ENCODE peak calls at places on chromosomes 13 and 19, in six cellular contexts. E, L, T, F, O and B are unnamed samples.

GRCh38 chr19:44684892-44685847 is 13.8 kb upstream of the CEACAM16 start:
- DNase-seq in E (peak), L (peak), T (peak), F (peak), O (peak), B (peak)

GRCh38 chr19:33731886-33732285 is 64.8 kb upstream of the KCTD15 start:
- DNase-seq in E (no peak), L (no peak), T (no peak), F (no peak), O (no peak), B (no peak)

GRCh38 chr19:35211545-35212230 is 16.9 kb downstream of the FAM187B start:
- DNase-seq in E (no peak), L (no peak), T (no peak), F (no peak), O (no peak), B (no peak)

GRCh38 chr19:6587093-6587820 is 3.7 kb downstream of the CD70 start:
- DNase-seq in E (peak), L (peak), T (peak), F (peak), O (peak), B (no peak)

GRCh38 chr19:42113641-42114348 is 18.5 kb downstream of the POU2F2 start:
- DNase-seq in E (peak), L (peak), T (no peak), F (peak), O (peak), B (peak)

GRCh38 chr19:10214784-10215183 is 16.3 kb downstream of the S1PR2 start:
- DNase-seq in E (no peak), L (peak), T (no peak), F (peak), O (no peak), B (no peak)

GRCh38 chr13:98856983-98857382 is 104.5 kb upstream of the SLC15A1 start:
- DNase-seq in E (no peak), L (no peak), T (no peak), F (peak), O (no peak), B (no peak)

GRCh38 chr13:51063909-51064308 is 47.2 kb downstream of the C13orf42 start:
- DNase-seq in E (no peak), L (no peak), T (no peak), F (no peak), O (no peak), B (no peak)

GRCh38 chr13:48334534-48335127 is 31.1 kb downstream of the RB1 start:
- DNase-seq in E (peak), L (peak), T (peak), F (peak), O (peak), B (peak)

GRCh38 chr19:1064661-1065605 is 2.0 kb upstream of the ARHGAP45 start:
- DNase-seq in E (peak), L (peak), T (peak), F (peak), O (peak), B (peak)

GRCh38 chr13:48194392-48194754 is 38.6 kb upstream of the ITM2B start:
- DNase-seq in E (peak), L (no peak), T (no peak), F (no peak), O (no peak), B (no peak)

GRCh38 chr19:6236310-6237291 is 43.2 kb downstream of the MLLT1 start:
- DNase-seq in E (no peak), L (no peak), T (no peak), F (no peak), O (peak), B (no peak)

GRCh38 chr19:5369962-5370367 is 29.4 kb upstream of the PTPRS start:
- DNase-seq in E (peak), L (peak), T (peak), F (no peak), O (peak), B (no peak)

GRCh38 chr13:106548064-106548696 is 12.7 kb upstream of the EFNB2 start:
- DNase-seq in E (no peak), L (peak), T (no peak), F (no peak), O (no peak), B (no peak)

GRCh38 chr13:111336666-111337065 is 16.2 kb downstream of the TEX29 start:
- DNase-seq in E (no peak), L (peak), T (no peak), F (peak), O (no peak), B (no peak)

GRCh38 chr13:79861731-79862130 is 380.8 kb downstream of the NDFIP2 start:
- DNase-seq in E (no peak), L (no peak), T (no peak), F (no peak), O (no peak), B (no peak)

GRCh38 chr13:109256866-109257760 is 529.3 kb downstream of the IRS2 start:
- DNase-seq in E (no peak), L (peak), T (no peak), F (peak), O (peak), B (peak)

GRCh38 chr19:16326401-16327130 is 1.9 kb downstream of the KLF2 start:
- DNase-seq in E (peak), L (no peak), T (peak), F (peak), O (peak), B (no peak)
- H3K4me3 ChIP-seq in E (peak), L (peak), T (peak), F (peak), O (peak), B (peak)

GRCh38 chr19:48961051-48961649 is 4.0 kb upstream of the FTL start:
- DNase-seq in E (no peak), L (peak), T (no peak), F (no peak), O (no peak), B (no peak)
- TF ChIP-seq CTCF in E (no peak), L (no peak), T (no peak), F (no peak), O (no peak), B (no peak)

GRCh38 chr13:64272681-64273080 is 2857.0 kb upstream of the PCDH20 start:
- DNase-seq in E (no peak), L (no peak), T (no peak), F (peak), O (no peak), B (peak)

GRCh38 chr13:64277097-64277496 is 2861.4 kb upstream of the PCDH20 start:
- DNase-seq in E (no peak), L (no peak), T (no peak), F (no peak), O (no peak), B (no peak)

GRCh38 chr13:64274481-64275217 is 2859.0 kb upstream of the PCDH20 start:
- DNase-seq in E (no peak), L (no peak), T (no peak), F (no peak), O (no peak), B (no peak)

GRCh38 chr13:64276232-64276631 is 2860.6 kb upstream of the PCDH20 start:
- DNase-seq in E (no peak), L (no peak), T (no peak), F (no peak), O (no peak), B (no peak)

DNA sequence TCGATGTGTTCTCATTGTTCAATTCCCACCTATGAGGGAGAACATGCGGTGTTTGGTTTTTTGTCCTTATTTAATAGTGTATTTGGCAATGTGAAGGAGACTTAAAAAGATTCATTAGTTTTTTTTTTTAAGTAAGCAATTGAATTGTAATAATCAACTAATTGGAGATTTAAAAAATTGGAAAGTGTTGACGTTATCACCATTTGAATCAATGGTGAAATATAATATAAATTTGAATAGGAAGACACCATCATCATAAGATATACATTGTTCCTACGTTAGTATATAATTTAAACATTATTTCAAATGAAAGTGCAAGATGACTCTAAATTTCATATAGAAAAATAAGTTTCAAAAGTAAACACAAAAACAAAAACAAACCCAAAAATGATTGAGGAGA is 2858.1 kb upstream of the PCDH20 start:
- DNase-seq in E (no peak), L (no peak), T (no peak), F (no peak), O (no peak), B (no peak)
- H3K4me3 ChIP-seq in E (no peak), L (no peak), T (no peak), F (no peak), O (no peak), B (no peak)

DNA sequence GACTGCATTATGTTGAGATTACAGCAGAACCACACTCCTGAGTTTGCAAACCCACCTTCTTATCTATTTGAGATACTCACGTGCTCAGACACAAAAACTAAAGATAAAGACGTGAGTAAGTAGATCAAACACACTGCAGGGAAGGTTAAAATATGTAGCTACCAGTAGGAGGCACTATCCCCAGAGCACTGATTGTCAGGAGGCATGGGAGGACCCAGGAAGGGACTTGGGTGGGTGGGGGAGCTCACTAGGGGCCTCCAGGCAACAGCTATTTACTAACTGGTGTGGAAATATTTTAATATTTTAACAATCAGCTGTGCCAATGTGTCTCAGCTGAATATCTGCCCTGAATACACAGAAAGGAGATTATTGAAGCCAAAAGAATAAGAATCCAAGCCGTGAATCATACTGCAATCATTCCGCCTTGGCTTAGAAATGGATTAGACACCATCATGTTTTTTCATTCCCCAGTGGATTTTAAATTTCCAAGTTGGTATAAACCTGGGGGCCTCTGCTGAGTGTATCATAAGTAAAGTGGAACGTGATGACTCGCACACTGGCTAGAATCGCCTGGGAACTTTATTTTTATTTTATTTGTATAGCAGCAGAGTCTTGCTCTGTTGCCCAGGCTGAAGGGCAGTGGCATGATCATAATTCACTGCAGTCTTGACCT is 73.2 kb upstream of the CACNA1A start:
- DNase-seq in E (no peak), L (peak), T (no peak), F (peak), O (peak), B (peak)
- TF ChIP-seq CTCF in E (no peak), L (peak), T (peak), F (peak), O (peak), B (no peak)

GRCh38 chr19:39377373-39378362 is 13.2 kb downstream of the PAF1 start:
- DNase-seq in E (no peak), L (no peak), T (no peak), F (no peak), O (no peak), B (no peak)

GRCh38 chr19:39379865-39380399 is 11.0 kb downstream of the PAF1 start:
- DNase-seq in E (no peak), L (no peak), T (no peak), F (no peak), O (no peak), B (no peak)

GRCh38 chr19:39372941-39373340 is 18.0 kb downstream of the PAF1 start:
- DNase-seq in E (no peak), L (peak), T (no peak), F (peak), O (no peak), B (no peak)

GRCh38 chr19:39372047-39372802 is 18.7 kb downstream of the PAF1 start:
- DNase-seq in E (no peak), L (peak), T (no peak), F (peak), O (no peak), B (peak)

GRCh38 chr19:39375929-39376328 is 15.0 kb downstream of the PAF1 start:
- DNase-seq in E (no peak), L (no peak), T (no peak), F (no peak), O (no peak), B (no peak)
- H3K4me3 ChIP-seq in E (no peak), L (no peak), T (no peak), F (no peak), O (no peak), B (no peak)

GRCh38 chr13:52118095-52118494 is 10.8 kb downstream of the NEK5 start:
- DNase-seq in E (no peak), L (no peak), T (no peak), F (no peak), O (no peak), B (no peak)

GRCh38 chr13:52112606-52113005 is 16.3 kb downstream of the NEK5 start:
- DNase-seq in E (no peak), L (no peak), T (no peak), F (no peak), O (no peak), B (no peak)

GRCh38 chr13:52118595-52118994 is 10.3 kb downstream of the NEK5 start:
- DNase-seq in E (no peak), L (no peak), T (peak), F (no peak), O (no peak), B (no peak)
- TF ChIP-seq CTCF in E (no peak), L (no peak), T (no peak), F (no peak), O (no peak), B (no peak)